ENCODE peak calls at places on chromosomes 3 and 15, in eight cellular contexts. One of them, this sample, is unnamed.

GRCh38 chr3:101690972-101691371 is 4.5 kb upstream of the RPL24 start:
- DNase-seq in NT2/D1: no peak
- DNase-seq in cardiac fibroblast: no peak
- DNase-seq in MCF 10A: no peak
- DNase-seq in T-helper 2 cell: no peak
- DNase-seq in D341Med: no peak
- DNase-seq in AG20443: no peak
- DNase-seq in WTC11: no peak
- DNase-seq in this sample: no peak

GRCh38 chr15:57732526-57733331 is 26.2 kb downstream of the POLR2M start:
- DNase-seq in NT2/D1: no peak
- DNase-seq in cardiac fibroblast: peak; percentile 77
- DNase-seq in MCF 10A: peak; percentile 71
- DNase-seq in T-helper 2 cell: peak; percentile 35
- DNase-seq in D341Med: peak; percentile 67
- DNase-seq in AG20443: peak; percentile 65
- DNase-seq in WTC11: peak; percentile 74
- DNase-seq in this sample: no peak

GRCh38 chr3:161863775-161864174 is 367.2 kb downstream of the OTOL1 start:
- DNase-seq in NT2/D1: no peak
- DNase-seq in cardiac fibroblast: no peak
- DNase-seq in MCF 10A: no peak
- DNase-seq in T-helper 2 cell: no peak
- DNase-seq in D341Med: no peak
- DNase-seq in AG20443: no peak
- DNase-seq in WTC11: no peak
- DNase-seq in this sample: no peak

GRCh38 chr15:73375012-73375411 is 6.3 kb upstream of the HCN4 start:
- DNase-seq in NT2/D1: no peak
- DNase-seq in cardiac fibroblast: no peak
- DNase-seq in MCF 10A: no peak
- DNase-seq in T-helper 2 cell: no peak
- DNase-seq in D341Med: no peak
- DNase-seq in AG20443: no peak
- DNase-seq in WTC11: no peak
- DNase-seq in this sample: no peak

GRCh38 chr3:15309662-15310335 is 22.6 kb downstream of the SH3BP5 start:
- DNase-seq in NT2/D1: no peak
- DNase-seq in cardiac fibroblast: peak; percentile 42
- DNase-seq in MCF 10A: no peak
- DNase-seq in T-helper 2 cell: peak; percentile 73
- DNase-seq in D341Med: no peak
- DNase-seq in AG20443: no peak
- DNase-seq in WTC11: no peak
- DNase-seq in this sample: no peak

GRCh38 chr15:60635507-60636352 is 156.8 kb upstream of the ICE2 start:
- DNase-seq in NT2/D1: no peak
- DNase-seq in cardiac fibroblast: peak; percentile 46
- DNase-seq in MCF 10A: peak; percentile 54
- DNase-seq in T-helper 2 cell: no peak
- DNase-seq in D341Med: no peak
- DNase-seq in AG20443: peak; percentile 27
- DNase-seq in WTC11: no peak
- DNase-seq in this sample: no peak

GRCh38 chr3:185049710-185050109 is 103.2 kb downstream of the C3orf70 start:
- DNase-seq in NT2/D1: peak; percentile 13
- DNase-seq in cardiac fibroblast: no peak
- DNase-seq in MCF 10A: no peak
- DNase-seq in T-helper 2 cell: no peak
- DNase-seq in D341Med: no peak
- DNase-seq in AG20443: no peak
- DNase-seq in WTC11: no peak
- DNase-seq in this sample: no peak

GRCh38 chr15:83869329-83869728 is 215.4 kb downstream of the ADAMTSL3 start:
- DNase-seq in NT2/D1: no peak
- DNase-seq in cardiac fibroblast: no peak
- DNase-seq in MCF 10A: no peak
- DNase-seq in T-helper 2 cell: no peak
- DNase-seq in D341Med: no peak
- DNase-seq in AG20443: no peak
- DNase-seq in WTC11: no peak
- DNase-seq in this sample: no peak

GRCh38 chr15:53880353-53880752 is 97.9 kb upstream of the UNC13C start:
- DNase-seq in NT2/D1: no peak
- DNase-seq in cardiac fibroblast: no peak
- DNase-seq in MCF 10A: no peak
- DNase-seq in T-helper 2 cell: no peak
- DNase-seq in D341Med: no peak
- DNase-seq in AG20443: no peak
- DNase-seq in WTC11: no peak
- DNase-seq in this sample: no peak